ENCODE peak calls at places on chromosomes 1 and 21, in four cellular contexts. X is GM12878, P is K562, J is HepG2. T is an unnamed sample.
A peak's percentile ranks its signal among the peaks of the same experiment; 100 is the strongest.

GRCh38 chr1:202213361-202214088 is 19.9 kb downstream of the LGR6 start:
- DNase-seq in P (peak; percentile 53), X (no peak), J (no peak), T (peak; percentile 75)

GRCh38 chr1:225458222-225458631 is 30.4 kb upstream of the LBR start:
- DNase-seq in X (no peak), P (no peak), J (no peak), T (no peak)

GRCh38 chr1:184061396-184062003 is 10.0 kb downstream of the TSEN15 start:
- DNase-seq in X (no peak), J (peak; percentile 57), P (no peak), T (no peak)

GRCh38 chr1:229148041-229148671 is 122.8 kb upstream of the RAB4A start:
- DNase-seq in P (peak; percentile 65), X (no peak), J (peak; percentile 94), T (peak; percentile 61)

GRCh38 chr1:226104671-226105121 is 42.2 kb downstream of the H3-3A start:
- DNase-seq in X (no peak), P (no peak), J (no peak), T (no peak)

GRCh38 chr1:155049651-155050559 is 1.2 kb upstream of the ADAM15 start:
- DNase-seq in J (no peak), P (no peak), X (no peak), T (no peak)

GRCh38 chr1:43835141-43836021 is 98.2 kb upstream of the ARTN start:
- DNase-seq in J (no peak), X (no peak), P (peak; percentile 58), T (peak; percentile 51)

GRCh38 chr21:42151148-42152074 is 67.5 kb upstream of the ABCG1 start:
- DNase-seq in P (no peak), X (no peak), J (no peak), T (no peak)

GRCh38 chr1:21175670-21176581 is 771 bp downstream of the EIF4G3 start:
- DNase-seq in X (no peak), P (peak; percentile 87), J (no peak), T (peak; percentile 72)

GRCh38 chr21:44461438-44462089 is 6.3 kb downstream of the LRRC3 start:
- DNase-seq in P (peak; percentile 52), J (peak; percentile 35), X (no peak), T (peak; percentile 50)

GRCh38 chr1:24003331-24003972 is 23.3 kb upstream of the SRSF10 start:
- DNase-seq in J (peak; percentile 86), P (no peak), X (peak; percentile 81), T (no peak)

GRCh38 chr1:167043752-167044488 is 46.3 kb downstream of the GPA33 start:
- DNase-seq in J (peak; percentile 36), X (no peak), P (peak; percentile 78), T (peak; percentile 67)

GRCh38 chr1:63615809-63616420 is 22.7 kb downstream of the PGM1 start:
- DNase-seq in X (peak; percentile 19), P (peak; percentile 72), J (peak; percentile 67), T (peak; percentile 55)

GRCh38 chr1:235649722-235650163 is at the start of gene GNG4:
- DNase-seq in J (no peak), P (no peak), X (no peak), T (peak; percentile 98)

GRCh38 chr1:102897537-102897936 is 210.8 kb downstream of the COL11A1 start:
- DNase-seq in J (no peak), X (no peak), P (no peak), T (no peak)

GRCh38 chr1:87963566-87963965 is 634.9 kb downstream of the LMO4 start:
- DNase-seq in X (no peak), P (no peak), J (no peak), T (no peak)

GRCh38 chr1:156096640-156097391 is 14.6 kb upstream of the MEX3A start:
- DNase-seq in P (peak; percentile 88), J (peak; percentile 65), X (peak; percentile 93), T (peak; percentile 89)

GRCh38 chr1:24878775-24879742 is 51.0 kb downstream of the RUNX3 start:
- DNase-seq in J (peak; percentile 51), X (no peak), P (no peak), T (no peak)

GRCh38 chr1:54679055-54679643 is 36.5 kb upstream of the TTC4 start:
- DNase-seq in J (peak; percentile 19), X (no peak), P (no peak), T (no peak)

GRCh38 chr1:7339953-7340352 is 431.1 kb upstream of the VAMP3 start:
- DNase-seq in X (no peak), P (no peak), J (no peak), T (no peak)

GRCh38 chr1:68111804-68112436 is 61.5 kb upstream of the DIRAS3 start:
- DNase-seq in X (no peak), P (no peak), J (no peak), T (peak; percentile 44)

GRCh38 chr1:167533851-167534300 is 15.5 kb upstream of the CD247 start:
- DNase-seq in J (peak; percentile 54), X (no peak), P (peak; percentile 88), T (peak; percentile 81)

GRCh38 chr1:52225174-52225573 is 83.3 kb downstream of the ZFYVE9 start:
- DNase-seq in X (no peak), J (no peak), P (no peak), T (no peak)

GRCh38 chr21:41133896-41134522 is 34.0 kb upstream of the BACE2 start:
- DNase-seq in X (no peak), P (peak; percentile 65), J (peak; percentile 49), T (peak; percentile 61)

GRCh38 chr21:39668369-39668768 is 55.6 kb downstream of the B3GALT5 start:
- DNase-seq in X (no peak), J (no peak), P (no peak), T (no peak)

GRCh38 chr1:226603030-226603960 is 54.7 kb downstream of the STUM start:
- DNase-seq in P (no peak), X (no peak), J (no peak), T (no peak)

GRCh38 chr1:147579532-147580199 is 38.4 kb downstream of the BCL9 start:
- DNase-seq in P (no peak), J (peak; percentile 73), X (no peak), T (no peak)

GRCh38 chr1:185396126-185396525 is 79.1 kb upstream of the IVNS1ABP start:
- DNase-seq in X (no peak), P (no peak), J (no peak), T (no peak)

GRCh38 chr1:185393205-185393604 is 76.2 kb upstream of the IVNS1ABP start:
- DNase-seq in X (no peak), P (no peak), J (no peak), T (no peak)

GRCh38 chr1:185397183-185397582 is 80.1 kb upstream of the IVNS1ABP start:
- DNase-seq in X (no peak), P (no peak), J (no peak), T (no peak)

GRCh38 chr1:185398022-185398421 is 81.0 kb upstream of the IVNS1ABP start:
- DNase-seq in J (no peak), P (no peak), X (no peak), T (no peak)

GRCh38 chr1:185393821-185394220 is 76.8 kb upstream of the IVNS1ABP start:
- DNase-seq in P (no peak), X (no peak), J (no peak), T (no peak)
- TF ChIP-seq FOXM1 in P (no peak), X (no peak), J (no peak), T (no peak)

GRCh38 chr1:198680174-198680871 is 41.5 kb downstream of the PTPRC start:
- DNase-seq in X (no peak), J (no peak), P (no peak), T (no peak)

GRCh38 chr1:198679535-198680173 is 40.8 kb downstream of the PTPRC start:
- DNase-seq in X (no peak), P (no peak), J (no peak), T (no peak)

GRCh38 chr1:198683449-198683848 is 44.6 kb downstream of the PTPRC start:
- DNase-seq in J (no peak), X (no peak), P (no peak), T (no peak)

GRCh38 chr1:198681247-198681646 is 42.4 kb downstream of the PTPRC start:
- DNase-seq in X (no peak), J (no peak), P (no peak), T (no peak)

DNA sequence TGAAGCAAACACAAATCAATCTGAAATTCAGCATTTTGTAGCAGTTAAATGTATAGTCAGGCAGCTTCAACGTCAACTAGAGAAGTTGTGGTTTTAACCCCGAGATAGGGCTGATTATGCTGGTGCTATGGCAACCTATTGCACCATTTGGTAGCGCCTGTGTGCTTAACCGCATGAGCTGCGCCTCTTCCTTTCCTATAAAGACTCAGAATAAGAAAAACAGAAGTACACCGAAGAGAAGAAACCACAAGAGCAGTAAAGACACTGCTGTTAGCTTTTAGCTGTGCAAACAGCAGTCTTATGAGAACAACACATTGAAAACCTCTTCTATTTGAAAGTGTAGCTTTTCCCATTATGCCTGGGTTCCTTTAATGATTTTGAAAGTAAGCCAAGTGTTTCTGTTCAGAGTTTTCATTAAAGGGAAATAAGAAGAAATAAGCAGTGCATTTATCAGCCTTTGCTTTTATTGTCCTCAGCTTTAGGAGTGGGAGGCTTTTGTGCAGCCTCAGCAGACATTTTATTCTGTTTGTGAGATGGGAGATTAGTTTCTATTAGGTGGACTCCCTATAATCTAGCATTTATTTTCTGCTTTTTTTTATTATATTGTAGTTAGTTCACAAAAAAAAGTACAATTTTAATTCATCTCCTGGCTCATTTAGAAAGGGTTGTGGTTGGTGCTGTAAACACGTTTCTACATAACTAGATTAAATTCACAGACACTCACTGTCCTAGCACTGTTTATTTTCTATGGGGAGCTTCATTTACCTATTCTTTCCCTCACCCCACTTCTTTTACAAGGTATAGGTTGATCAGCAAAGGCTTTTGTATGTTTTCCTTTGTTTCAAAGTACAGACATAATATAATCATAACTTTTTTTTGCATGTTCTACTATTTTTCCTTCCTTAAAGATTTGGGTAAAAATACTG is 43.3 kb downstream of the PTPRC start:
- DNase-seq in P (peak; percentile 24), X (peak; percentile 97), J (no peak), T (peak; percentile 22)
- H3K4me1 ChIP-seq in P (peaks cover 4% of the 10 kb centered on the region), X (peaks cover 63% of the 10 kb centered on the region), J (no peaks in the 10 kb centered on the region), T (peaks cover 40% of the 10 kb centered on the region)

GRCh38 chr1:153518562-153518961 is 17.2 kb downstream of the S100A6 start:
- DNase-seq in J (no peak), X (no peak), P (no peak), T (no peak)

GRCh38 chr1:153519242-153519641 is 16.5 kb downstream of the S100A6 start:
- DNase-seq in P (no peak), J (no peak), X (no peak), T (no peak)

GRCh38 chr1:153526132-153526543 is 9.7 kb downstream of the S100A6 start:
- DNase-seq in X (no peak), P (no peak), J (peak; percentile 42), T (no peak)

GRCh38 chr1:153525088-153525713 is 10.6 kb downstream of the S100A6 start:
- DNase-seq in J (no peak), P (no peak), X (no peak), T (no peak)

DNA sequence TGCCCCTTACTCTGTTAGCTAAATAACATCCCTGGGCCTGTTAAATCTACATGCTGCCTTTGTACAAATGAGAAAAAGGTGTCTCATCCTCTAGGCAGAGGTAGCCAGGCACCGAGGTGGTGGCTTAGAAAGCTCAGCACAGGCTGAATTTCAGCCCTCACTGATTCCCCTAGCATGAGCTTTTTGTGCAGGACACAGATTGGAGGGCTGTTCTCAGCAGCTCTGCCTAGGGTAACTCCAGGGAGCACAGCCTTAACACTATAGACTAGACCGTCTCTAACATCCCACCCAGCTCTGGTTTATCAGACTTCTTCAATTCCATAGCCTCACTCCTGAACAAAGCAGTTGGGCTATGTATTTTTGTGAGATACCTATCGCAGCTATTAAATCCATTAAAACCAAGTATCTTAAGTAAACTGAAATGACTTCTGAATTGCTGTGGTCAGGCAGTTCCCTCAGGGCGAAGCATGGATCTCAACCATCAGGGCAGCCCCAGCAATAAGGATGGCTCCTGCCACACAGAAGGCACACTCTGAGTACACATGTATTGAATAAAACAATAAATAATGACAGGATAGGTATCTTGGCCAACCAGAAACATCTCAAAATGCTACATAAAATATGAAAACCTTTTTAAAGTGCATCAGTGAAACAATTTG is 14.8 kb downstream of the S100A6 start:
- DNase-seq in X (no peak), J (no peak), P (no peak), T (peak; percentile 63)
- TF ChIP-seq CHD2 in X (no peak), J (no peak), P (no peak), T (no peak)

GRCh38 chr21:34534522-34534921 is 22.5 kb upstream of the KCNE1 start:
- DNase-seq in P (no peak), J (peak; percentile 28), X (no peak), T (no peak)
- TF ChIP-seq FOXM1 in P (no peak), J (no peak), X (no peak), T (no peak)

T was measured in SK-N-SH.